ENCODE peak calls at places on chromosomes 16 and 17, in six cellular contexts. K, P, M, F, E and R are unnamed samples.

GRCh38 chr17:36921131-36921851 is 16.0 kb upstream of the LHX1 start:
- DNase-seq in K (no peak), P (no peak), M (no peak), F (no peak), E (peak; percentile 98), R (peak; percentile 89)

GRCh38 chr17:7814969-7815368 is 19.0 kb upstream of the KDM6B start:
- DNase-seq in K (no peak), P (no peak), M (no peak), F (no peak), E (no peak), R (no peak)

GRCh38 chr16:84603115-84603816 is 14.6 kb downstream of the COTL1 start:
- DNase-seq in K (peak; percentile 95), P (peak; percentile 90), M (peak; percentile 40), F (peak; percentile 82), E (peak; percentile 55), R (peak; percentile 77)

GRCh38 chr16:77657016-77657415 is 65.3 kb upstream of the NUDT7 start:
- DNase-seq in K (no peak), P (no peak), M (peak; percentile 60), F (no peak), E (peak; percentile 10), R (no peak)

GRCh38 chr16:50680556-50680893 is 587 bp downstream of the SNX20 start:
- DNase-seq in K (peak; percentile 5), P (no peak), M (no peak), F (no peak), E (no peak), R (no peak)

GRCh38 chr17:76688165-76688622 is 22.6 kb downstream of the MXRA7 start:
- DNase-seq in K (peak; percentile 78), P (peak; percentile 59), M (no peak), F (no peak), E (no peak), R (peak; percentile 42)

GRCh38 chr17:77098884-77099545 is 41.8 kb upstream of the SEC14L1 start:
- DNase-seq in K (peak; percentile 79), P (peak; percentile 55), M (peak; percentile 59), F (peak; percentile 73), E (no peak), R (no peak)

GRCh38 chr16:79784007-79784406 is 183.5 kb upstream of the MAF start:
- DNase-seq in K (no peak), P (no peak), M (no peak), F (no peak), E (no peak), R (no peak)

GRCh38 chr17:50953831-50954601 is 87.9 kb upstream of the TOB1 start:
- DNase-seq in K (peak; percentile 83), P (peak; percentile 67), M (peak; percentile 22), F (peak; percentile 51), E (no peak), R (no peak)

GRCh38 chr17:70539172-70539924 is 370.0 kb downstream of the KCNJ2 start:
- DNase-seq in K (no peak), P (no peak), M (no peak), F (no peak), E (no peak), R (no peak)

GRCh38 chr17:258045-258734 is 76.7 kb upstream of the DOC2B start:
- DNase-seq in K (peak; percentile 9), P (no peak), M (no peak), F (peak; percentile 36), E (no peak), R (no peak)

GRCh38 chr17:50721194-50722010 is 2.0 kb downstream of the LUC7L3 start:
- DNase-seq in K (no peak), P (no peak), M (peak; percentile 78), F (no peak), E (no peak), R (no peak)

GRCh38 chr16:28179354-28179753 is 32.4 kb downstream of the XPO6 start:
- DNase-seq in K (no peak), P (no peak), M (no peak), F (no peak), E (no peak), R (no peak)

GRCh38 chr16:27239906-27240655 is 28.5 kb downstream of the NSMCE1 start:
- DNase-seq in K (no peak), P (no peak), M (no peak), F (peak; percentile 35), E (no peak), R (no peak)

GRCh38 chr16:89095401-89095974 is 1.8 kb downstream of the ACSF3 start:
- DNase-seq in K (no peak), P (no peak), M (no peak), F (no peak), E (no peak), R (no peak)

GRCh38 chr17:49576121-49576905 is 642 bp downstream of the NXPH3 start:
- DNase-seq in K (no peak), P (peak; percentile 42), M (peak; percentile 33), F (no peak), E (no peak), R (peak; percentile 76)

GRCh38 chr16:4358831-4359561 is 7.9 kb upstream of the PAM16 start:
- DNase-seq in K (no peak), P (peak; percentile 75), M (peak; percentile 77), F (peak; percentile 74), E (no peak), R (no peak)

GRCh38 chr17:29968271-29968670 is 26.8 kb downstream of the EFCAB5 start:
- DNase-seq in K (no peak), P (no peak), M (no peak), F (no peak), E (no peak), R (no peak)

GRCh38 chr17:29972277-29972676 is 30.8 kb downstream of the EFCAB5 start:
- DNase-seq in K (no peak), P (no peak), M (no peak), F (no peak), E (no peak), R (no peak)

GRCh38 chr17:29977836-29978235 is 36.4 kb downstream of the EFCAB5 start:
- DNase-seq in K (no peak), P (no peak), M (no peak), F (no peak), E (no peak), R (no peak)

DNA sequence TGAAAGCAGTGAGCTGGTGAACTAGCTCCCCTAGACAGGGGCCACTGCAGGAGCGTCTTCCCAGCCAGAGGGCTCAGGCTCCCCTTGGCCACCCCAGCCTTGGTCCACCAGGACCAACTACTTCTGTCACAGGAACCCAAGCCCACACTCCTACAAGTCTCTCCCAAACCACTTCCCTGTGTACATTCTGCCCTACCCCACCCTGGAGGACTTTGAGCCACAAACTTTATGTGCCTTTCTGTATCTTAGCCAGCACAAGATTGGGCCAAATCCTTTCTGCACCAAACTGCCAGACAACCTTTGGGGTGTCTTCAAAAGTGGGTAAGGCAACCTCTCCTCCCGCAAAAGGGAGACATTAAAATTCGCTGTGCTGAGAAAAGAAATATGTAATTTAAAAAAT is 31.6 kb downstream of the EFCAB5 start:
- DNase-seq in K (no peak), P (no peak), M (no peak), F (no peak), E (no peak), R (no peak)
- TF ChIP-seq POLR2A in K (no peak), P (no peak), M (no peak), F (no peak), E (no peak), R (no peak)

GRCh38 chr16:21994856-21995465 is 6.0 kb downstream of the PDZD9 start:
- DNase-seq in K (no peak), P (no peak), M (no peak), F (no peak), E (no peak), R (no peak)
- TF ChIP-seq POLR2A in K (no peak), P (no peak), M (no peak), F (no peak), E (no peak), R (no peak)

DNA sequence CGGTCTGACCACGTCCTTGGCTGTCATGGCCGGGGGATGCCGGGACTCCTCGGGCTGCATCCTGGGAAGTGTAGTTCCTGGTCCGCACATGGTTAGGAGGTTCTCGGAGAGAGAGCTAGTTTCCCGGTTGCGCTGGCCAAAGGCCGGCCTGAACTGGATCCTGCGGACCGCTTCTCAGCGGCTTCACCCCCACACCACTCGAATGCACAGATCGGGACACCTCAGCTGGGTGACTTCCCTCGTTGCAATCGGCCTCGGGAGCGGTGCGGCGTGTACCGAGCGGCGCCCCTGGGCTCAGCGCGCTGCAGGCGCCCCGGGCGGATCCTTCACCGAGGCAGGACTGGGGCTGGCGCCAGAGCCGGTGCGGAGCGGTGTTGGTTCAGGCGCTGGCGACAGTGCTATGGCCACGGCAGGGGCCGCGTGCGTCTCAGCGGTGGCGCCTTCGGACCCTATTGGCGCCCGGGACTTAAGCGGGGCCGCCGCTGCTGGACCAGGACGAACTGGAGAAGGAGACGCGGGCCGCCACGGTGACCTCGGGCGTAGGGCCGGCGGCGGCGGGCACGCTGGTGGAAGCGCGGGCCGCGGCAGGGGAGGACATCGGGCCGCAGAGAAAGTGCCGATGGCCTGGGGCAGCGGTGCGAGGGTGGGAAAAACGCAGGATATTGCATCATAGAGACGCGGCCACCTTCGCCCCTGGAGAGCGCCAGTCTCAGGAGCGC is 11.5 kb downstream of the ZNF629 start:
- DNase-seq in K (peak; percentile 83), P (peak; percentile 89), M (peak; percentile 84), F (peak; percentile 86), E (peak; percentile 24), R (no peak)
- TF ChIP-seq POLR2A in K (peak; percentile 64), P (peak; percentile 58), M (peak; percentile 88), F (no peak), E (no peak), R (peak; percentile 5)

GRCh38 chr16:8867483-8868271 is 1.1 kb downstream of the CARHSP1 start:
- DNase-seq in K (no peak), P (peak; percentile 54), M (peak; percentile 67), F (peak; percentile 70), E (no peak), R (no peak)

GRCh38 chr16:8866884-8867482 is 1.8 kb downstream of the CARHSP1 start:
- DNase-seq in K (no peak), P (no peak), M (no peak), F (no peak), E (no peak), R (no peak)

GRCh38 chr16:8866118-8866883 is 2.5 kb downstream of the CARHSP1 start:
- DNase-seq in K (peak; percentile 74), P (peak; percentile 43), M (no peak), F (no peak), E (no peak), R (no peak)

GRCh38 chr16:8869212-8869987 is 594 bp upstream of the CARHSP1 start:
- DNase-seq in K (no peak), P (no peak), M (peak; percentile 27), F (no peak), E (no peak), R (no peak)

DNA sequence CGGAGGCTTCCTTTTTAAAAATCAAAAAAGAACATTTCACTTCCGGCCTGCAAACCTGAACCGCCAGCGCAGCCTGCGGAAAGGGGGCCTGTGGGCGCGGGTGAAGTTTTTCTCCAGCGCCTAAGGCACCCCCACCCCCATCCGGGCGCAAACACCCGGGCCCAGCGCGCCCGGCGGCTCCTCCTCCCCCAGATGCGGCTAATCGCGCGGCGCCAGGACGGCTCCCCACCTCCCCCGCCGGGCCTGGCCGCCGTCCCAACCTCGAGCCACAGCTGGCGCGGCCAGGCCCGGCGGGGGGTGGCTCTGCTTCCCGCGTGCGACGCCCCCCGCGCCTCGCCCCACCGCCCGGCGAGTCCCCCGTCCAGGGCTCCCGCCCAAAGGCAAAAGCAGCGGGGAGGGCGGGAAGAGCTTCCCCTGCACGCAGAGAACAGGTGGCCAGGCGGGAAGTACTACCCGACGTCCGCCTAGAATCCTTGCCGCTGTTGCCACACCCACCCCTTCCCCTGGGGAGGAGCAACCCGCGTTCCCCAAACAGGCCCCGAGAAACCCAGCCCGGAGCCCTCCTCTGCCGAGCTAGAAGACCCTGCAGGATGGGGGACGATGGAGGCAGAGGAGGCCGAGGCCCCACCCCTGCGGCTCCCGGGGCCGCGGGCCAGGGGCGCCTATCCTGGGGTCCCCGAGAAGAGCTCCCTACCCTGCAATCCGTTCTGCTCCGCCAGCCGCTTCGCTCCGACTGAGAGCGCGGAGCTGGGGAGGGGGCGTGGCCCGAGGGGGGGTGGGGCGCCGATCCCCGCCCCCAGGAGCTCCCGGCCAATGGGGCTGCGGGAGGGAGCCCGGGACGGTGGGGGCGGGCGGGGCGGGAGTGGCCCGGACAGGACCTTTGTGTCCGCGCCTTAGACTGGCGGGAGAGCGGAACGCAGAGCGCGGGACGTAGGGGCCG is at the start of gene CARHSP1:
- DNase-seq in K (peak; percentile 87), P (peak; percentile 81), M (peak; percentile 92), F (peak; percentile 93), E (peak; percentile 70), R (peak; percentile 89)
- TF ChIP-seq POLR2A in K (peak; percentile 81), P (peak; percentile 48), M (peak; percentile 65), F (peak; percentile 33), E (no peak), R (peak; percentile 41)